ENCODE peak calls at places on chromosome 13, in six cellular contexts. M, C, Z, P, B and S are unnamed samples.

GRCh38 chr13:40406405-40407138 is 259.9 kb downstream of the FOXO1 start:
- DNase-seq in M (no peak), C (no peak), Z (peak; percentile 36), P (no peak), B (peak; percentile 75), S (peak; percentile 81)

GRCh38 chr13:38819053-38819452 is 132.2 kb downstream of the FREM2 start:
- DNase-seq in M (peak; percentile 48), C (peak; percentile 68), Z (no peak), P (no peak), B (no peak), S (peak; percentile 17)

GRCh38 chr13:44557986-44558385 is 18.1 kb downstream of the TSC22D1 start:
- DNase-seq in M (no peak), C (no peak), Z (no peak), P (no peak), B (no peak), S (no peak)

GRCh38 chr13:113837554-113838355 is 26.1 kb downstream of the GAS6 start:
- DNase-seq in M (peak; percentile 96), C (peak; percentile 98), Z (peak; percentile 96), P (peak; percentile 98), B (peak; percentile 98), S (peak; percentile 98)

GRCh38 chr13:112641456-112641855 is 48.4 kb upstream of the ATP11A start:
- DNase-seq in M (peak; percentile 81), C (no peak), Z (no peak), P (no peak), B (no peak), S (peak; percentile 10)

GRCh38 chr13:69579351-69579750 is 528.3 kb upstream of the ATXN8OS start:
- DNase-seq in M (no peak), C (no peak), Z (no peak), P (no peak), B (no peak), S (no peak)

GRCh38 chr13:52158629-52159158 is 703 bp downstream of the NEK3 start:
- DNase-seq in M (no peak), C (peak; percentile 67), Z (peak; percentile 8), P (peak; percentile 42), B (peak; percentile 28), S (peak; percentile 31)

GRCh38 chr13:72648513-72649065 is 78.8 kb downstream of the MZT1 start:
- DNase-seq in M (no peak), C (no peak), Z (no peak), P (no peak), B (no peak), S (no peak)

GRCh38 chr13:71625694-71626093 is 241.3 kb downstream of the DACH1 start:
- DNase-seq in M (no peak), C (no peak), Z (no peak), P (no peak), B (peak; percentile 92), S (no peak)

GRCh38 chr13:29065142-29065541 is 245.0 kb downstream of the MTUS2 start:
- DNase-seq in M (no peak), C (no peak), Z (no peak), P (no peak), B (no peak), S (no peak)

GRCh38 chr13:97435794-97436193 is 1.8 kb downstream of the RAP2A start:
- DNase-seq in M (no peak), C (no peak), Z (no peak), P (no peak), B (no peak), S (no peak)

GRCh38 chr13:59743195-59743594 is 420.5 kb downstream of the DIAPH3 start:
- DNase-seq in M (no peak), C (no peak), Z (no peak), P (no peak), B (peak; percentile 1), S (no peak)

DNA sequence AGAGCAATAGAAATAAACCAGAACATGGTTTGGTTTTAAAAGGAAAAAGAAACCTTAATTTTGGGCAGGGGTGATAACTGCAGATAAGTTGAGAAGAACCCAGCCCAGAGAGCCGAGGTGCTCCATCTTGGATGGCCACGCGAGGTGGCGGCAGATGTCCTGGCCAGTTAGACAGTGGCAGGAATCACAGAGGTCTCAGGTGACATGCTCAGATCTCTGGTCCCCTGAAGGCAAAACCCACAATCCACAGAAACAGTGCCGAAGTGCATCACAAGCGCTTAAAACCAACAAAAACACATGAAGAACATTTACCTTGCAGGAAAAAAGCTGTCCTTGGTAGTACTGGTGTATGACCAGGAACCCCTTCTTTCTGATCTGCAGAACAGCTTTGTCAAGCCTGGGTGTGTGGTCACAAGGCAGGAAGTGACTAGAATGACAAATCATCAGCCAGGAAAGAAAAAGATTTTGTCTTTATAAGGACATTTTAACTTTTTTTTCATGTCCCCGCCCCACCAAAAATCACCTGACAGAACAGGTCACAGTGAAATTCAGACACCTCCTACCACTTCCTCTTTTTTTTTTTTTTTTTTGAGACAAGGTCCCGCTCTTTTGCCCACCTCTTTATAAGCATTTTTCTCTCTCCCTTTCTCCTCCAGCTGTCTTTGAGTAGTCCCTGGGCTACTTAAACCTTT is at the start of gene LCP1:
- DNase-seq in M (no peak), C (no peak), Z (no peak), P (no peak), B (no peak), S (no peak)
- TF ChIP-seq POLR2A in M (peak; percentile 78), C (peak; percentile 32), Z (peak; percentile 50), P (no peak), B (no peak), S (no peak)

GRCh38 chr13:98533912-98534311 is 43.0 kb downstream of the STK24 start:
- DNase-seq in M (no peak), C (peak; percentile 56), Z (no peak), P (no peak), B (no peak), S (no peak)

GRCh38 chr13:98529171-98529570 is 47.7 kb downstream of the STK24 start:
- DNase-seq in M (no peak), C (peak; percentile 53), Z (no peak), P (no peak), B (no peak), S (no peak)

GRCh38 chr13:98534821-98535220 is 42.1 kb downstream of the STK24 start:
- DNase-seq in M (no peak), C (peak; percentile 46), Z (no peak), P (no peak), B (no peak), S (no peak)

GRCh38 chr13:98530236-98530635 is 46.7 kb downstream of the STK24 start:
- DNase-seq in M (no peak), C (peak; percentile 7), Z (no peak), P (no peak), B (no peak), S (no peak)

DNA sequence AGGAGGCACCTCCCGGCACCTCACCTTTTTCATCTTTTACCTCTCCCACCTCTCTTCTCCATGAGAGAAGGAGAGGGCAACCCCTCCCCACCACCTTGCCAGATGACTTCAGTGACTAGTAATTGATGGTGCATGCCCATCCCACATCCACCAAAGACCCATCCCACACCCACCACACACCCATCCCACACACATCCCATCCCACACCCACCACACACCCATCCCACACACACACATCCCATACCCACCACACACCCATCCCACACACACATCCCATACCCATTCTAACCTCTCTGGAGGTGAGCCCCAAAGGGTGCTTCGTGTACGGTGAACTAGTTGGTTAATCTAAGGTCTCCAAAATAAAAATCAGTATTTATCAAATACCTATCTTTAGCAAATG is 44.7 kb downstream of the STK24 start:
- DNase-seq in M (no peak), C (peak; percentile 26), Z (no peak), P (no peak), B (no peak), S (no peak)
- H3K4me1 ChIP-seq in M (peaks cover 36% of the 10 kb centered on the region), C (no peaks in the 10 kb centered on the region), Z (peaks cover 76% of the 10 kb centered on the region), P (peaks cover 52% of the 10 kb centered on the region), B (peaks cover 8% of the 10 kb centered on the region), S (peaks cover 5% of the 10 kb centered on the region)

GRCh38 chr13:22877421-22877820 is 303.4 kb upstream of the SGCG start:
- DNase-seq in M (no peak), C (no peak), Z (no peak), P (no peak), B (no peak), S (no peak)

GRCh38 chr13:22883262-22883840 is 297.4 kb upstream of the SGCG start:
- DNase-seq in M (no peak), C (no peak), Z (no peak), P (no peak), B (no peak), S (no peak)

GRCh38 chr13:22883961-22884360 is 296.8 kb upstream of the SGCG start:
- DNase-seq in M (no peak), C (no peak), Z (no peak), P (no peak), B (no peak), S (no peak)

DNA sequence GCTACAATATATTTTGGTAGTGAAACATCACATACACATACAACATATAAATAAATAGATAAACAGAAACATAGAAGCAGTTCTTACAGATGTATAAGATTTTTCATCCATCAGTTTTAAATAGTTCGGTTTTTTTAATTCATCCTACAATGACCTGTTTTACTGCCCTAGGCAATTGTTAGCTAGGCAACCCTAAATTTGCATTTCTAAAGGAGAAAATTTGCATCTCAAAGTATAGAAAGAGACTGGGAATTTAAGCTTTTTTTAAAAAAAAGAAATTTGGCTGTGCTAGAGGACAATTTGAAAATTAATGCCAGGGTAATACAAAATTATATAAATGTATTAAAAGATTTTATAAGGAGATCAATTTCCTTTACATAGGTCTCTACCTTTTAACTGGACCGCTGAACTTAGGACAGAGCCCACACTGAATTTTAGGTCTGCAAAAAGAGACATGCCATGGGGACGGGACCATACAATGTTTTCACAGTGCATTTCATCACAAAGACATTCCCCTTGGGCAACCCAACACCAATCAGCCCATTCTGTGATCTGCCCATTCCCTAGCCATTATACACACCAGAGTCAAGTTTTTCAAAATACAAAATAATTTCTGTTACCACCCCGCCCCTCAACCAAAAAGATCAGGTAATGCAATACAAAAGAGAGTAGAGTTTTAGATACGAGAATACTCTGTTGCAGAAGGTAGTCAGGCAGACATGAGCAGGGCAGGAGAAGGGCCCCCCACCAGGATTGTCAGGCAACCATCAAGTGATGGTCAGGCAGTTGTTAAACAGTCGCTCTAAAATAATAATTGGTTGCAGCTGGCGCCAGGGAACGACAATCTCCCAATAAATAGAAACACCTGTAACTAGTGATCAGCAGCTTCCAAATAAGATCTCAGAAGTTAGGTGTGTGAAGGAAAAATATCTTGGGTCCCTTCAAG is 299.8 kb upstream of the SGCG start:
- DNase-seq in M (no peak), C (no peak), Z (no peak), P (no peak), B (no peak), S (no peak)
- H3K4me3 ChIP-seq in M (no peak overlapping the region), C (no peak overlapping the region), Z (no peak overlapping the region), P (no peak overlapping the region), B (no peak overlapping the region), S (no peak overlapping the region)

GRCh38 chr13:93200626-93201025 is 26.0 kb upstream of the GPC6 start:
- DNase-seq in M (no peak), C (no peak), Z (no peak), P (no peak), B (no peak), S (no peak)

GRCh38 chr13:93199856-93200255 is 26.8 kb upstream of the GPC6 start:
- DNase-seq in M (no peak), C (no peak), Z (no peak), P (no peak), B (no peak), S (no peak)

DNA sequence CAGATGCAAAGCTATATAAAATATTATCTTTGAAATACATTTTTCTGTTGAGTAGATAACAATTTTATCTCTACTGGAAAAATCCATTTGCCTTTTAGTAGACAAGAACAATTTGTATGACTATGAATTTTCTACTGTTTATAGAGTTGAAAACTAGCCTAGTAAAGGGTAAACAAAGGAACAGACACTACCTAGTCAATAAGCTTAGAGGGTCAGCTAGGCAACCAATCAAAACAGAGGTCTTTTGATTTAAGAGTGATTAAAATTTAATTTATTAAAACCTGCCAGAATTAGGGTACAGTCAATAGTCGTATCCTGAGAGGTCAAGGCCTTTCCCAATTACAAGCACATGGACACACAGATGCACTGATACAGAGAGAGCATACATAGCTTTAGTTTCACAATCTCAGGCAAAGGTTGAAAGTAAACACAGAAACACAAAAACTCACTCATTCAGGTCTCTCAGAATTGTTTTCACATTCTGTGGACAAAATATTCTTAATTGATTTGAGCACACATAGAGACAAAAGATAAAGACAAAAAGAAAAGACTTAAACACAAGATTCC is 24.5 kb upstream of the GPC6 start:
- DNase-seq in M (no peak), C (no peak), Z (no peak), P (no peak), B (no peak), S (no peak)
- TF ChIP-seq POLR2A in M (no peak), C (no peak), Z (no peak), P (no peak), B (no peak), S (no peak)